ENCODE peak calls at places on chromosomes 16 and 17, in six cellular contexts. F is NCI-H345, G is anterior cingulate cortex, O is G401, S is DMS153, D is cardiac fibroblast. H is an unnamed sample.

GRCh38 chr17:35087731-35088646 is 24.5 kb upstream of the RFFL start:
- DNase-seq in F (peak), G (peak), D (peak), O (peak), S (no peak), H (peak)

GRCh38 chr17:8056232-8056975 is 17.5 kb downstream of the ALOX15B start:
- DNase-seq in G (no peak), O (no peak), F (no peak), D (peak), S (no peak), H (no peak)

GRCh38 chr16:85929259-85929704 is 30.3 kb downstream of the IRF8 start:
- DNase-seq in F (no peak), D (no peak), S (no peak), G (no peak), O (peak), H (no peak)

GRCh38 chr16:51556694-51557327 is 405.7 kb upstream of the SALL1 start:
- DNase-seq in G (no peak), O (no peak), D (peak), S (no peak), F (no peak), H (peak)

GRCh38 chr17:41782142-41782541 is 4.4 kb downstream of the JUP start:
- DNase-seq in D (no peak), O (peak), G (no peak), F (no peak), S (no peak), H (no peak)

GRCh38 chr17:66737524-66737923 is 97.4 kb upstream of the CACNG5 start:
- DNase-seq in F (no peak), G (no peak), O (peak), D (peak), S (no peak), H (no peak)

GRCh38 chr17:30239089-30239462 is 3.6 kb upstream of the SLC6A4 start:
- DNase-seq in D (no peak), F (no peak), S (no peak), O (no peak), G (no peak), H (no peak)

GRCh38 chr17:82058855-82059249 is 6.8 kb downstream of the DUS1L start:
- DNase-seq in O (no peak), S (no peak), G (no peak), D (no peak), F (no peak), H (no peak)

GRCh38 chr16:51408357-51408756 is 257.3 kb upstream of the SALL1 start:
- DNase-seq in O (no peak), S (no peak), D (peak), F (no peak), G (no peak), H (no peak)

GRCh38 chr16:3738541-3738940 is 21.2 kb upstream of the TRAP1 start:
- DNase-seq in O (no peak), S (no peak), F (no peak), G (no peak), D (no peak), H (no peak)

GRCh38 chr16:75118943-75119539 is 2.5 kb upstream of the LDHD start:
- DNase-seq in F (no peak), G (no peak), D (no peak), S (no peak), O (no peak), H (no peak)

GRCh38 chr17:48497103-48497502 is 33.7 kb downstream of the HOXB1 start:
- DNase-seq in G (no peak), F (no peak), D (peak), O (no peak), S (no peak), H (no peak)

GRCh38 chr17:41340934-41341861 is 9.4 kb downstream of the KRT33A start:
- DNase-seq in F (no peak), D (no peak), S (no peak), O (no peak), G (no peak), H (no peak)

GRCh38 chr16:70438325-70438982 is 446 bp downstream of the ST3GAL2 start:
- DNase-seq in G (no peak), F (no peak), D (no peak), S (no peak), O (no peak), H (peak)

GRCh38 chr17:66541461-66542182 is 239.2 kb downstream of the PRKCA start:
- DNase-seq in G (no peak), D (peak), F (no peak), S (no peak), O (no peak), H (no peak)

GRCh38 chr16:84726670-84727467 is 27.1 kb downstream of the USP10 start:
- DNase-seq in G (no peak), F (no peak), D (no peak), O (no peak), S (no peak), H (no peak)

GRCh38 chr17:13415877-13416416 is 185.8 kb downstream of the HS3ST3A1 start:
- DNase-seq in S (peak), F (no peak), G (no peak), D (peak), O (no peak), H (no peak)

GRCh38 chr17:28346199-28346580 is 10.6 kb downstream of the TNFAIP1 start:
- DNase-seq in F (no peak), O (no peak), S (no peak), D (no peak), G (no peak), H (no peak)

GRCh38 chr17:9645858-9646555 is 690 bp downstream of the USP43 start:
- DNase-seq in O (peak), G (no peak), S (peak), D (no peak), F (peak), H (peak)

GRCh38 chr17:64024215-64024654 is 3.8 kb upstream of the ICAM2 start:
- DNase-seq in O (no peak), G (no peak), S (no peak), F (no peak), D (no peak), H (no peak)

GRCh38 chr17:4287710-4288109 is 23.9 kb upstream of the ANKFY1 start:
- DNase-seq in D (no peak), S (no peak), F (no peak), G (no peak), O (no peak), H (no peak)

GRCh38 chr16:54655171-54655590 is 275.5 kb upstream of the IRX5 start:
- DNase-seq in S (no peak), G (no peak), F (no peak), D (peak), O (no peak), H (no peak)

GRCh38 chr17:1724869-1725641 is 551 bp downstream of the WDR81 start:
- DNase-seq in G (no peak), S (no peak), D (no peak), F (peak), O (no peak), H (no peak)

GRCh38 chr16:19348125-19348524 is 62.6 kb downstream of the CLEC19A start:
- DNase-seq in O (no peak), G (no peak), F (no peak), D (no peak), S (no peak), H (no peak)

GRCh38 chr17:74156878-74157277 is 46.6 kb upstream of the RPL38 start:
- DNase-seq in O (no peak), G (no peak), S (no peak), D (no peak), F (no peak), H (no peak)

GRCh38 chr17:37741334-37742113 is 3.3 kb downstream of the HNF1B start:
- DNase-seq in F (peak), O (no peak), D (peak), S (no peak), G (no peak), H (no peak)

GRCh38 chr17:17883801-17884200 is 47.0 kb upstream of the SREBF1 start:
- DNase-seq in F (no peak), O (no peak), G (no peak), S (no peak), D (no peak), H (no peak)

GRCh38 chr17:30589431-30589830 is 112.2 kb downstream of the GOSR1 start:
- DNase-seq in O (no peak), G (no peak), D (no peak), S (no peak), F (no peak), H (no peak)

GRCh38 chr17:21676281-21677111 is 15.8 kb upstream of the KCNJ18 start:
- DNase-seq in D (no peak), S (no peak), G (no peak), O (peak), F (no peak), H (no peak)